ENCODE peak calls at places on chromosome 22, in ten cellular contexts. One of them, this sample, is unnamed.
A peak's percentile ranks its signal among the peaks of the same experiment; 100 is the strongest.

GRCh38 chr22:48287031-48287430 is 1524.6 kb downstream of the TBC1D22A start:
- DNase-seq in amygdala: no peak
- DNase-seq in naive B cell: no peak
- DNase-seq in left ventricle myocardium inferior: no peak
- DNase-seq in head of caudate nucleus: no peak
- DNase-seq in GM12891: no peak
- DNase-seq in GM04503: no peak
- DNase-seq in hypothalamus: no peak
- DNase-seq in CD4-positive, CD25-positive, alpha-beta regulatory T cell: no peak
- DNase-seq in stimulated activated CD4-positive, alpha-beta T cell treated with anti-CD3 and anti-CD28 coated beads, Interleukin-1b, Interleukin-23, amount 100 ng/mL, for 24 hours: no peak
- DNase-seq in this sample: no peak

GRCh38 chr22:27760474-27760873 is 41.1 kb downstream of the MN1 start:
- DNase-seq in amygdala: no peak
- DNase-seq in naive B cell: no peak
- DNase-seq in left ventricle myocardium inferior: no peak
- DNase-seq in head of caudate nucleus: no peak
- DNase-seq in GM12891: no peak
- DNase-seq in GM04503: no peak
- DNase-seq in hypothalamus: no peak
- DNase-seq in CD4-positive, CD25-positive, alpha-beta regulatory T cell: no peak
- DNase-seq in stimulated activated CD4-positive, alpha-beta T cell treated with anti-CD3 and anti-CD28 coated beads, Interleukin-1b, Interleukin-23, amount 100 ng/mL, for 24 hours: no peak
- DNase-seq in this sample: no peak

GRCh38 chr22:25148149-25148691 is 51.4 kb upstream of the CRYBB3 start:
- DNase-seq in amygdala: no peak
- DNase-seq in naive B cell: no peak
- DNase-seq in left ventricle myocardium inferior: peak; percentile 38
- DNase-seq in head of caudate nucleus: no peak
- DNase-seq in GM12891: no peak
- DNase-seq in GM04503: no peak
- DNase-seq in hypothalamus: no peak
- DNase-seq in CD4-positive, CD25-positive, alpha-beta regulatory T cell: no peak
- DNase-seq in stimulated activated CD4-positive, alpha-beta T cell treated with anti-CD3 and anti-CD28 coated beads, Interleukin-1b, Interleukin-23, amount 100 ng/mL, for 24 hours: no peak
- DNase-seq in this sample: no peak

GRCh38 chr22:20009018-20009482 is 7.6 kb downstream of the ARVCF start:
- DNase-seq in amygdala: no peak
- DNase-seq in naive B cell: no peak
- DNase-seq in left ventricle myocardium inferior: no peak
- DNase-seq in head of caudate nucleus: no peak
- DNase-seq in GM12891: no peak
- DNase-seq in GM04503: no peak
- DNase-seq in hypothalamus: no peak
- DNase-seq in CD4-positive, CD25-positive, alpha-beta regulatory T cell: no peak
- DNase-seq in stimulated activated CD4-positive, alpha-beta T cell treated with anti-CD3 and anti-CD28 coated beads, Interleukin-1b, Interleukin-23, amount 100 ng/mL, for 24 hours: no peak
- DNase-seq in this sample: no peak

GRCh38 chr22:40123387-40123786 is 54.3 kb upstream of the TNRC6B start:
- DNase-seq in amygdala: no peak
- DNase-seq in naive B cell: no peak
- DNase-seq in left ventricle myocardium inferior: peak; percentile 47
- DNase-seq in head of caudate nucleus: no peak
- DNase-seq in GM12891: no peak
- DNase-seq in GM04503: no peak
- DNase-seq in hypothalamus: no peak
- DNase-seq in CD4-positive, CD25-positive, alpha-beta regulatory T cell: no peak
- DNase-seq in stimulated activated CD4-positive, alpha-beta T cell treated with anti-CD3 and anti-CD28 coated beads, Interleukin-1b, Interleukin-23, amount 100 ng/mL, for 24 hours: no peak
- DNase-seq in this sample: no peak

GRCh38 chr22:39686178-39686620 is 115.6 kb downstream of the CACNA1I start:
- DNase-seq in amygdala: no peak
- DNase-seq in naive B cell: no peak
- DNase-seq in left ventricle myocardium inferior: no peak
- DNase-seq in head of caudate nucleus: no peak
- DNase-seq in GM12891: no peak
- DNase-seq in GM04503: no peak
- DNase-seq in hypothalamus: no peak
- DNase-seq in CD4-positive, CD25-positive, alpha-beta regulatory T cell: no peak
- DNase-seq in stimulated activated CD4-positive, alpha-beta T cell treated with anti-CD3 and anti-CD28 coated beads, Interleukin-1b, Interleukin-23, amount 100 ng/mL, for 24 hours: no peak
- DNase-seq in this sample: no peak

GRCh38 chr22:41976070-41976901 is 7.0 kb downstream of the SEPTIN3 start:
- DNase-seq in amygdala: peak; percentile 81
- DNase-seq in naive B cell: peak; percentile 46
- DNase-seq in left ventricle myocardium inferior: peak; percentile 31
- DNase-seq in head of caudate nucleus: no peak
- DNase-seq in GM12891: peak; percentile 54
- DNase-seq in GM04503: no peak
- DNase-seq in hypothalamus: peak; percentile 61
- DNase-seq in CD4-positive, CD25-positive, alpha-beta regulatory T cell: peak; percentile 46
- DNase-seq in stimulated activated CD4-positive, alpha-beta T cell treated with anti-CD3 and anti-CD28 coated beads, Interleukin-1b, Interleukin-23, amount 100 ng/mL, for 24 hours: no peak
- DNase-seq in this sample: no peak

GRCh38 chr22:50479686-50480085 is 1.7 kb upstream of the ADM2 start:
- DNase-seq in amygdala: no peak
- DNase-seq in naive B cell: no peak
- DNase-seq in left ventricle myocardium inferior: no peak
- DNase-seq in head of caudate nucleus: no peak
- DNase-seq in GM12891: no peak
- DNase-seq in GM04503: no peak
- DNase-seq in hypothalamus: no peak
- DNase-seq in CD4-positive, CD25-positive, alpha-beta regulatory T cell: no peak
- DNase-seq in stimulated activated CD4-positive, alpha-beta T cell treated with anti-CD3 and anti-CD28 coated beads, Interleukin-1b, Interleukin-23, amount 100 ng/mL, for 24 hours: no peak
- DNase-seq in this sample: no peak

This sample was measured in tibial nerve.